ENCODE peak calls at places on chromosomes 11 and 22, in four cellular contexts. A is sigmoid colon, P is T-cell, F is NCI-H187. K is an unnamed sample.

GRCh38 chr11:124633355-124633754 is 10.7 kb downstream of the TBRG1 start:
- DNase-seq in A (no peak), P (no peak), F (no peak), K (no peak)

GRCh38 chr11:61083601-61084147 is 18.6 kb upstream of the CD5 start:
- DNase-seq in A (no peak), P (peak), F (no peak), K (peak)

GRCh38 chr11:134742228-134742612 is 330.2 kb upstream of the B3GAT1 start:
- DNase-seq in A (no peak), P (no peak), F (no peak), K (no peak)

GRCh38 chr22:43152001-43152354 is 619 bp downstream of the TSPO start:
- DNase-seq in A (no peak), P (no peak), F (no peak), K (no peak)

GRCh38 chr11:61516191-61516590 is 7.6 kb downstream of the LRRC10B start:
- DNase-seq in P (no peak), F (no peak), A (no peak), K (no peak)

GRCh38 chr11:44950625-44951472 is at the start of gene TP53I11:
- DNase-seq in A (peak), F (peak), P (peak), K (peak)

GRCh38 chr22:37167176-37167980 is 17.7 kb upstream of the IL2RB start:
- DNase-seq in P (no peak), F (no peak), A (peak), K (no peak)

GRCh38 chr11:70107756-70108155 is 29.6 kb downstream of the ANO1 start:
- DNase-seq in A (no peak), F (no peak), P (no peak), K (no peak)